ENCODE peak calls at places on chromosome 3, in ten cellular contexts. E is lung; X is A673; B is CD8-positive, alpha-beta memory T cell; R is thoracic aorta; L is upper lobe of right lung; D is tibial artery; G is gastrocnemius medialis; A is small intestine; K is colonic mucosa. T is an unnamed sample. For H3K36me3, the result is how much of the 10 kb centered on the place peaks cover.

GRCh38 chr3:184524981-184525336 is 36.6 kb upstream of the EPHB3 start:
- DNase-seq in E (no peak), X (no peak), B (no peak), R (no peak), L (no peak), D (no peak), G (no peak), A (no peak), K (peak), T (no peak)

GRCh38 chr3:143334231-143334630 is 214.7 kb downstream of the CHST2 start:
- DNase-seq in E (no peak), X (no peak), B (no peak), R (no peak), L (no peak), D (no peak), G (no peak), A (no peak), K (no peak), T (no peak)

GRCh38 chr3:177452487-177452886 is 255.2 kb upstream of the TBL1XR1 start:
- DNase-seq in E (no peak), X (peak), B (no peak), R (no peak), L (no peak), D (no peak), G (no peak), A (no peak), K (no peak), T (no peak)

GRCh38 chr3:64167346-64167745 is 57.9 kb downstream of the PRICKLE2 start:
- DNase-seq in E (no peak), X (no peak), B (no peak), R (no peak), L (no peak), D (no peak), G (no peak), A (no peak), K (peak), T (no peak)

GRCh38 chr3:99250821-99251355 is 349.4 kb upstream of the DCBLD2 start:
- DNase-seq in E (no peak), X (no peak), B (no peak), R (no peak), L (no peak), D (peak), G (no peak), A (peak), K (no peak), T (no peak)

GRCh38 chr3:146577662-146578061 is 27.5 kb downstream of the PLSCR5 start:
- DNase-seq in E (no peak), X (peak), B (peak), R (no peak), L (no peak), D (peak), G (no peak), A (peak), K (no peak), T (no peak)

GRCh38 chr3:119631529-119631928 is 28.9 kb downstream of the POPDC2 start:
- DNase-seq in E (no peak), X (no peak), B (no peak), R (no peak), L (no peak), D (no peak), G (no peak), A (no peak), K (no peak), T (no peak)

GRCh38 chr3:4421121-4421520 is 45.9 kb downstream of the SUMF1 start:
- DNase-seq in E (no peak), X (no peak), B (no peak), R (no peak), L (no peak), D (no peak), G (no peak), A (peak), K (no peak), T (no peak)

GRCh38 chr3:69288161-69288895 is 97.6 kb downstream of the FRMD4B start:
- DNase-seq in E (no peak), X (peak), B (no peak), R (no peak), L (no peak), D (no peak), G (no peak), A (no peak), K (no peak), T (no peak)

GRCh38 chr3:52109556-52110380 is 44.5 kb downstream of the POC1A start:
- DNase-seq in E (no peak), X (no peak), B (no peak), R (no peak), L (no peak), D (no peak), G (no peak), A (no peak), K (no peak), T (no peak)

GRCh38 chr3:127152676-127153505 is 40.0 kb upstream of the PRR23E start:
- DNase-seq in E (no peak), X (no peak), B (no peak), R (no peak), L (no peak), D (no peak), G (no peak), A (no peak), K (no peak), T (no peak)

GRCh38 chr3:176926688-176927087 is 270.6 kb downstream of the TBL1XR1 start:
- DNase-seq in E (no peak), X (no peak), B (no peak), R (no peak), L (no peak), D (no peak), G (no peak), A (no peak), K (no peak), T (no peak)

GRCh38 chr3:150345021-150345538 is 63.0 kb upstream of the TSC22D2 start:
- DNase-seq in E (no peak), X (no peak), B (no peak), R (no peak), L (no peak), D (no peak), G (no peak), A (peak), K (peak), T (no peak)

GRCh38 chr3:42957573-42957972 is 21.5 kb upstream of the GASK1A start:
- DNase-seq in E (no peak), X (no peak), B (no peak), R (no peak), L (no peak), D (no peak), G (no peak), A (no peak), K (no peak), T (no peak)

GRCh38 chr3:56988874-56989433 is 71.5 kb upstream of the SPATA12 start:
- DNase-seq in E (peak), X (peak), B (peak), R (no peak), L (no peak), D (peak), G (peak), A (peak), K (peak), T (peak)

GRCh38 chr3:169998668-169999131 is 32.1 kb downstream of the SEC62 start:
- DNase-seq in E (no peak), X (no peak), B (no peak), R (no peak), L (no peak), D (no peak), G (no peak), A (no peak), K (no peak), T (no peak)

GRCh38 chr3:134527037-134527436 is 41.2 kb downstream of the CEP63 start:
- DNase-seq in E (no peak), X (peak), B (no peak), R (no peak), L (no peak), D (no peak), G (no peak), A (no peak), K (no peak), T (no peak)

GRCh38 chr3:46685446-46685845 is 8.0 kb downstream of the ALS2CL start:
- DNase-seq in E (no peak), X (no peak), B (no peak), R (no peak), L (no peak), D (no peak), G (no peak), A (no peak), K (no peak), T (no peak)
- H3K36me3 ChIP-seq in E (half or more), X (under half), B (under half), R (under half), L (under half), D (half or more), G (under half), A (under half), K (under half), T (under half)

DNA sequence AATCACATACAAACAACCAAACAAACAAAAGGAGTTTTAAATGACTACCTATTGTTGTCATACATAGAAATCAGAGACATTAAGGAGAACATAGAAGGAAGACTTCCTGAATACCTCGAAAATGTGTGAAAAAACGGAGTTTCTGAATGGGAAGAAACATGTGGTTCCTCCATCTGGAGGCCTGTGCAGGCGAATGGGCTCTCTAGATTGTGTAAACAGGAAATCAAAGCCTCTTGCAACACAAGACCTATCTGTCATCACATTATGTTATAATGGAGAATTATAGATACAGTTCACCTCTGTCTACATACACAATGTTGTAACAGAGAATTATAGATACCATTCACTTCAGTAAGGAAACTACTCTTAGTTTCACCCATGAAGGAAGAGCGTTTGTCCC is 44.1 kb downstream of the RUBCN start:
- DNase-seq in E (no peak), X (peak), B (no peak), R (no peak), L (no peak), D (no peak), G (no peak), A (no peak), K (no peak), T (no peak)
- H3K36me3 ChIP-seq in E (under half), X (under half), B (under half), R (under half), L (half or more), D (half or more), G (half or more), A (under half), K (under half), T (under half)

DNA sequence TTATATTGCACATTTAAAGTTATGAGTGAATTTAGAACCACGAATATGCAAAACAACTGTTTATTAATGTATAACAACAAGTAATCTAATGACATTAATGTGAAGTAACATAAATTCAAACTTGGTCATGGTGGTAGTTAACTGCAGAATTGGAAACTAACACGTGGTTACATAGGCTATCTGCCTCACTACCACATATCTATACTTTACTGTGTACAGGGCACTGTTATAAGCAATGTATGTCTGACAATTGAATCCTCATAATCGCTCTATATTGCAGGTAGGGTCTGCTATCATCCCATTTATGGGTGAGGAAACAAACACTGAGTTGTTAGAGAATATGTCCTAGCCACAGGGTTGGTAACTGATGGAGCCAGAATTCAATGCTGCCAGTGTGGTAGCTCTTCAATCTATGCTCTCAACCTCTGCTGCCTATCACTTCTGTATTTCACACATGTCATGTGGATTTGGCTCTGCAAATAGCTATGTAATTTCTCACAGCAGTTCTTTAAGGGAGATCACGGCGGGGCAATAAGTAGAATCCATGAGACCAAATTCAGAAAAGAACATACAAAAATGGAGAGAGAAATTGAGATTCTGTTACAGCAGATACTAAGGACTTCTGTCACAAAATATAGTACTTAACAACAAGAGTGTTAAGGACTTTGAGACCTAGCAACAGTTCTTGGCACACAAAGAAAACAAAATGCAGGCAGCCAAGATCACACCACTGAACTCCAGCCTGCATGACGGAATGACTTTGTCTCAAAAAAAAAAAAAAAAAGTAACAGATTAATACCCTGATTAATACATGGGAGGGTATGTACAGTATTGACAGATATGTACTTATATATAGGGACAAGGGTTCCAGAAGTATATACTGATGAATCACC is 100.0 kb upstream of the CSPG5 start:
- DNase-seq in E (no peak), X (no peak), B (no peak), R (no peak), L (no peak), D (no peak), G (no peak), A (no peak), K (no peak), T (no peak)
- H3K36me3 ChIP-seq in E (under half), X (half or more), B (under half), R (under half), L (half or more), D (half or more), G (half or more), A (under half), K (under half), T (half or more)

GRCh38 chr3:183513046-183513706 is 42.3 kb downstream of the KLHL6 start:
- DNase-seq in E (no peak), X (no peak), B (peak), R (no peak), L (no peak), D (no peak), G (no peak), A (no peak), K (no peak), T (peak)

GRCh38 chr3:183507551-183507950 is 48.0 kb downstream of the KLHL6 start:
- DNase-seq in E (no peak), X (no peak), B (no peak), R (no peak), L (no peak), D (no peak), G (no peak), A (no peak), K (no peak), T (no peak)

GRCh38 chr3:183506674-183507290 is 48.7 kb downstream of the KLHL6 start:
- DNase-seq in E (no peak), X (peak), B (no peak), R (no peak), L (no peak), D (no peak), G (no peak), A (no peak), K (no peak), T (no peak)

GRCh38 chr3:183504597-183504996 is 50.9 kb downstream of the KLHL6 start:
- DNase-seq in E (no peak), X (no peak), B (no peak), R (no peak), L (no peak), D (no peak), G (no peak), A (no peak), K (no peak), T (no peak)

GRCh38 chr3:183508818-183509217 is 46.7 kb downstream of the KLHL6 start:
- DNase-seq in E (no peak), X (no peak), B (no peak), R (no peak), L (no peak), D (no peak), G (no peak), A (no peak), K (no peak), T (no peak)
- H3K36me3 ChIP-seq in E (under half), X (under half), B (under half), R (under half), L (under half), D (under half), G (under half), A (under half), K (under half), T (under half)

GRCh38 chr3:186971578-186971977 is 41.3 kb downstream of the ST6GAL1 start:
- DNase-seq in E (no peak), X (no peak), B (no peak), R (peak), L (no peak), D (peak), G (peak), A (no peak), K (no peak), T (no peak)
- H3K36me3 ChIP-seq in E (under half), X (under half), B (under half), R (under half), L (under half), D (under half), G (under half), A (under half), K (under half), T (under half)

GRCh38 chr3:147630921-147631320 is 221.8 kb downstream of the ZIC1 start:
- DNase-seq in E (no peak), X (no peak), B (no peak), R (no peak), L (no peak), D (no peak), G (no peak), A (no peak), K (no peak), T (no peak)
- H3K36me3 ChIP-seq in E (under half), X (under half), B (under half), R (under half), L (under half), D (under half), G (under half), A (under half), K (under half), T (under half)

GRCh38 chr3:160437083-160437455 is 12.5 kb downstream of the TRIM59 start:
- DNase-seq in E (no peak), X (no peak), B (no peak), R (no peak), L (no peak), D (no peak), G (no peak), A (no peak), K (no peak), T (no peak)
- H3K36me3 ChIP-seq in E (under half), X (half or more), B (under half), R (under half), L (under half), D (under half), G (under half), A (under half), K (under half), T (under half)

DNA sequence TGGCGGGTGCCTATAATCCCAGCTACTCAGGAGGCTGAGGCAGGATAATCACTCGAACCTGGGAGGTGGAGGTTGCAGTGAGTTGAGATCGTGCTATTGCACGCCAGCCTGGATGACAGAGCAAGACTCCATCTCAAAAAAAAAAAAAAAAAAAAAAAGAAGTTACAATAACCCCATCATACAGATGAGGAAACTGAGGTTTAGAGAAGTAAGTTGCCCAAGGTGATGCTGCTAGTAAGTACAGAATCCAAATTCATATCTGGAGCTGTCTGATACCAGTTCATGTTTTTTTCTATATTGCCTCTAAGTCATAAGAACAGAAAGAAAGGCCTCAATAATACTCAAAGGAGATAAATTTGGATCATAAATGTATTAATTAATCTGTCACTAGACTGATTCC is 40.6 kb downstream of the MCF2L2 start:
- DNase-seq in E (no peak), X (no peak), B (no peak), R (no peak), L (no peak), D (no peak), G (no peak), A (no peak), K (no peak), T (no peak)
- H3K36me3 ChIP-seq in E (under half), X (under half), B (under half), R (under half), L (under half), D (under half), G (under half), A (under half), K (under half), T (under half)

DNA sequence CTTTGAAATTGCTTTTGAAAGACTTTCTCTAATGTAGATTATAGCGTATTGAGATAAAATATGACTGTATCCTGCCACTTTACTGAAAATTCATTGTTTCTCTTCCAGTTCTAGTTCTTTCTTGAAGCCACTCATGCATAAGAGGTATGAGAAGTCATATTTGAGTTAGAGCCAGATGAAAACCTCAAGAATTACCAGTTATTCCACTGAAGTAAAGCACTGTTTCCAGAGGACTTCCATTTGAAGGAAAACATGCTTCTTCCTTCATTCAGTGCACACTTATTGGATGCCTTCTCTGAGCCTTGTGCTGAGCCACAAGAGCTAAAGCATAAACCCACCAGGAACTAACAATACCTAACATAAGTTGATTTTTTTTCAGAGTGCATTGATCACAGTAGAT is 513.4 kb downstream of the ZNF385D start:
- DNase-seq in E (no peak), X (no peak), B (no peak), R (no peak), L (no peak), D (no peak), G (no peak), A (no peak), K (no peak), T (no peak)
- H3K36me3 ChIP-seq in E (under half), X (under half), B (under half), R (under half), L (under half), D (under half), G (under half), A (under half), K (under half), T (under half)

GRCh38 chr3:152269423-152270144 is 855 bp downstream of the MBNL1 start:
- DNase-seq in E (peak), X (peak), B (peak), R (peak), L (no peak), D (peak), G (peak), A (peak), K (peak), T (peak)

GRCh38 chr3:152270145-152270870 is 1.6 kb downstream of the MBNL1 start:
- DNase-seq in E (no peak), X (no peak), B (no peak), R (no peak), L (no peak), D (no peak), G (no peak), A (peak), K (no peak), T (no peak)

GRCh38 chr3:152270944-152271343 is 2.2 kb downstream of the MBNL1 start:
- DNase-seq in E (no peak), X (no peak), B (no peak), R (no peak), L (no peak), D (no peak), G (no peak), A (no peak), K (no peak), T (no peak)

GRCh38 chr3:152272771-152273242 is 4.1 kb downstream of the MBNL1 start:
- DNase-seq in E (no peak), X (no peak), B (peak), R (no peak), L (no peak), D (no peak), G (no peak), A (peak), K (no peak), T (peak)

DNA sequence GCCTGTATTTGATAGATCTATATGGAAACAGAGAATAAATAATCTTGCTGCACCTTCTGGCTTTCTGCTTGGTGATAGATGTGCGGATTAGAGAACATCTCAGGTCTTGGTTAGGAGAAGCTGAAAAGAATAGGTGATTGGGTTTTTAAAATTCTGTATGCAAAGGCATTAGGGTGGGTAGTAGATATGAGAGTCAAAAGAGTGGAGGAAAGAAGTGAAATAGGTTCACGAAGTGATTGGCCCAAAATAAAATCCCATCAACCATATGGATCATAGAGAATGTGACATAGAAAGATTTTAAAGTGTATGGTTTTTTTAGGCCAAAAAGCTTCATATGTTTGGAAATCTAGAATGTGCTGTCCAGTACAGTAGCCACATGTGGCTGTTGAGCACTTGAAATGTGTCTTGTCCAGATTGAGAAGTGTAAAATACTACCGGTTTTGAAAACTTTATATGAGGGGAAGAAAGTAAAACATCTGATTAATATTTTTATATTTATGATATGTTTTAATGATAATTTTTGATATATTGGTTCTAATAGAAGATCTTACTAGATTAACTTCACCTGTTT is 2.8 kb downstream of the MBNL1 start:
- DNase-seq in E (no peak), X (no peak), B (no peak), R (no peak), L (no peak), D (no peak), G (no peak), A (no peak), K (no peak), T (no peak)
- H3K36me3 ChIP-seq in E (under half), X (under half), B (under half), R (under half), L (under half), D (under half), G (under half), A (under half), K (under half), T (under half)

T was measured in CD8-positive, alpha-beta T cell.